ENCODE peak calls at places on chromosomes 5 and 9, in seven cellular contexts. A is CD8-positive, alpha-beta memory T cell; B is GM23338; O is fibroblast of lung; D is esophagus squamous epithelium; R is CD8-positive, alpha-beta T cell; F is heart right ventricle. X is an unnamed sample. For H3K4me1, the result is how much of the 10 kb centered on the place peaks cover.

GRCh38 chr9:85332487-85332886 is 409.3 kb downstream of the AGTPBP1 start:
- DNase-seq in A (no peak), B (peak), O (no peak), D (no peak), F (no peak), R (no peak), X (no peak)

GRCh38 chr5:32225445-32225844 is 51.3 kb upstream of the GOLPH3 start:
- DNase-seq in D (no peak), O (peak), A (no peak), B (no peak), R (no peak), F (no peak), X (no peak)

GRCh38 chr5:40716000-40716399 is 36.3 kb downstream of the PTGER4 start:
- DNase-seq in D (no peak), A (no peak), B (peak), O (peak), F (no peak), R (no peak), X (no peak)

GRCh38 chr9:125137200-125137599 is 6.1 kb downstream of the SCAI start:
- DNase-seq in B (no peak), A (no peak), F (no peak), O (peak), D (no peak), R (no peak), X (no peak)

GRCh38 chr5:16350816-16351215 is 114.8 kb downstream of the ZNF622 start:
- DNase-seq in D (no peak), O (no peak), R (no peak), F (peak), B (no peak), A (no peak), X (no peak)

GRCh38 chr5:83172655-83173054 is 95.3 kb downstream of the XRCC4 start:
- DNase-seq in R (no peak), A (no peak), B (no peak), D (no peak), F (no peak), O (no peak), X (no peak)

GRCh38 chr9:78023003-78023741 is 8.4 kb downstream of the GNAQ start:
- DNase-seq in A (no peak), D (no peak), O (peak), B (peak), R (no peak), F (no peak), X (no peak)

GRCh38 chr5:149938791-149939358 is 5.7 kb downstream of the PDE6A start:
- DNase-seq in R (no peak), B (no peak), O (peak), D (no peak), F (no peak), A (no peak), X (no peak)

GRCh38 chr9:123347289-123348060 is 8.5 kb upstream of the CRB2 start:
- DNase-seq in O (no peak), D (no peak), B (no peak), F (no peak), R (no peak), A (no peak), X (no peak)

GRCh38 chr9:123344273-123345096 is 11.5 kb upstream of the CRB2 start:
- DNase-seq in R (no peak), A (no peak), D (no peak), O (no peak), F (no peak), B (no peak), X (no peak)

GRCh38 chr9:123346826-123347225 is 9.2 kb upstream of the CRB2 start:
- DNase-seq in R (no peak), O (no peak), D (no peak), F (no peak), A (no peak), B (no peak), X (no peak)

GRCh38 chr9:123343428-123344272 is 12.3 kb upstream of the CRB2 start:
- DNase-seq in D (no peak), R (no peak), O (no peak), B (no peak), F (no peak), A (no peak), X (no peak)

GRCh38 chr9:123346026-123346425 is 10.0 kb upstream of the CRB2 start:
- DNase-seq in F (no peak), B (no peak), R (no peak), O (no peak), A (no peak), D (no peak), X (no peak)
- H3K4me1 ChIP-seq in F (under half), B (under half), R (under half), O (under half), A (under half), D (under half), X (under half)

DNA sequence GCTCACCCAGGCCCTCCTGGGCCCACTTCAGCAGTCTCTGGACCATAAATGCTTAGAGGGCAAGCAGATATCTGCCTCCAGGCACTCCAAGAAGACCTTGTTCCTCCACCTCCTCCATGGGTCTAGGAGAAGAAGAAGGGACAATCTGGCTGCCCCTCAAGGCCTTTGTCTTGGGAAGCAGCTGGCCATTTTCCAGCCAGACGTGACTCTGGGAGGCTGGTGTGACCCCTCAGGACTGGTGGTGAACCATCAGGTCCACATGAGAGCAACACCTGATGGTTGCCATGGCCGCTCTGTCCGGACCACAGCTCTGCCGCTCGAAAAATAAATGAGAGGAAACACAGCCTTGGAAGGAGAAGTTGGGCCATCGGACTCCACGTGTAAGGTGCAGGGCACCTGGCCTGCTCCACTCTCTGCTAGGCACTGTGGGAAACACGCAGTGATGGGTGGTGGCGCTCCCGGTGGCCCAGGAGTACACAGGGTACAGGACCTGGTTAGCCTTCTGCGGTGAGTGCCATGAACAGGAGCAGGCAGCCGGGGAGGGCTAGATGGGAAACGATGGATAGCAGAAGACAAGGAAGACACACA is 3.0 kb upstream of the COL5A1 start:
- DNase-seq in F (no peak), D (no peak), O (no peak), B (no peak), A (no peak), R (no peak), X (no peak)
- H3K27ac ChIP-seq in F (no peak), D (no peak), O (no peak), B (no peak), A (no peak), R (no peak), X (no peak)

DNA sequence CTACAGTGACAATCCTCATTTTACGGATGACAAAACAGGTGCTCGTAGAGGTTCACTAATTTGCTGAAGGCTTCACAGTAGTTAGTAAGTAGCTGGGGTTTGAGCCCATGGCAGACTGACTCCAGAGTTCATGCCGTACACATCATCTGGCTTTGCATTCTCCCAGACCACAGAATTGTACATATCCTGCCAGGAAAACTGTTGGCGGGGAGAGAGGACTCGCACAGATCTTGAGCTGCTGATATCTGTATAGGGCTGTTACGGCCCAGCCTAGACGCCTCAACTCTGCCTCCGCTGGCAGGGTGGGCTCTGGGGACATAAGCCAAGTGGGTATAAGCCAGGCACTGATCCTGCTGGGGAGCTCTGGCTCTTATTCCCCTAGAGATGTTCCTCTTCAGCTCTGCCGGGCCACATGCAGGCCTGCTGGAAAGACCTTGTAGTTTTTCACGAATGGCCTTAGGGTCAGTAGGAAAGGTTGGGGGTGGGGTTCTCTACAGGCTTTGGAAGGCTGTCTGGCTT is 16.3 kb downstream of the LARP1 start:
- DNase-seq in R (no peak), F (peak), B (peak), O (peak), A (no peak), D (no peak), X (no peak)
- H3K4me1 ChIP-seq in R (half or more), F (half or more), B (half or more), O (under half), A (half or more), D (under half), X (under half)

GRCh38 chr5:151144922-151145321 is 12.7 kb downstream of the ANXA6 start:
- DNase-seq in B (no peak), R (no peak), F (no peak), O (no peak), D (no peak), A (no peak), X (no peak)
- H3K27ac ChIP-seq in B (no peak), R (peak), F (no peak), O (no peak), D (no peak), A (no peak), X (no peak)

GRCh38 chr5:180811623-180812119 is 9.1 kb upstream of the MGAT1 start:
- DNase-seq in O (no peak), D (no peak), A (no peak), F (no peak), B (no peak), R (no peak), X (no peak)
- H3K4me1 ChIP-seq in O (under half), D (under half), A (under half), F (under half), B (under half), R (under half), X (under half)

GRCh38 chr5:53892236-53892635 is 331.8 kb downstream of the NDUFS4 start:
- DNase-seq in D (no peak), F (no peak), O (peak), A (no peak), R (no peak), B (no peak), X (no peak)

GRCh38 chr5:53893626-53894025 is 333.2 kb downstream of the NDUFS4 start:
- DNase-seq in R (no peak), B (no peak), A (no peak), D (no peak), O (no peak), F (no peak), X (no peak)

GRCh38 chr5:53895091-53895683 is 334.7 kb downstream of the NDUFS4 start:
- DNase-seq in A (no peak), B (no peak), F (no peak), D (no peak), R (no peak), O (no peak), X (no peak)

GRCh38 chr5:53890490-53890889 is 330.1 kb downstream of the NDUFS4 start:
- DNase-seq in B (no peak), O (no peak), A (no peak), D (no peak), F (no peak), R (no peak), X (no peak)

GRCh38 chr5:53891159-53891558 is 330.7 kb downstream of the NDUFS4 start:
- DNase-seq in O (peak), R (no peak), F (no peak), B (no peak), A (no peak), D (no peak), X (no peak)
- H3K27ac ChIP-seq in O (no peak), R (no peak), F (no peak), B (no peak), A (no peak), D (peak), X (no peak)

DNA sequence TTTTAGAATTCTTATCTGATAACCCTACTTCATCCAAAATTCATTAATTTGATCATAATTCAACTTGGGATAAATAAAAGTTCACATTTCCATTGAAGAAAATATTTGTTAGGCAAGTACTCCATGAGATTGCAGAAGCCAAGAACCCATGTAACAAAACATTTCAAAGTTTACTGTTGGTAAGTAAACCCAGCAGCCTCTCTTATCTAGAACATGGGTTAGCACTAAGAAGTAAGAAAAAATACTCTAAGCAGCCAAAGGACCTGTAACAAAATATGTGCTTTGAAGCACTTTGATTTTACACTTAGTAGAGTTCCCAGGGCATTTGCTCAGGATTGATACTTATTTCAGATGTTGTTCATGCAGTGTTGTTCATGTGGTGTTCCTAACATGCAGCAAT is 8.7 kb downstream of the MAP3K1 start:
- DNase-seq in O (no peak), B (no peak), D (no peak), F (no peak), R (no peak), A (no peak), X (no peak)
- H3K4me1 ChIP-seq in O (under half), B (under half), D (under half), F (under half), R (half or more), A (half or more), X (under half)

GRCh38 chr5:151153766-151154272 is 3.8 kb downstream of the ANXA6 start:
- DNase-seq in B (no peak), D (no peak), O (no peak), A (no peak), F (no peak), R (no peak), X (no peak)

GRCh38 chr5:151150484-151151262 is 6.9 kb downstream of the ANXA6 start:
- DNase-seq in F (peak), B (no peak), D (no peak), R (peak), A (peak), O (peak), X (no peak)

GRCh38 chr5:151151263-151151660 is 6.3 kb downstream of the ANXA6 start:
- DNase-seq in R (no peak), F (no peak), B (no peak), O (no peak), D (no peak), A (peak), X (no peak)

GRCh38 chr5:151153300-151153699 is 4.3 kb downstream of the ANXA6 start:
- DNase-seq in O (no peak), D (no peak), A (no peak), R (no peak), F (no peak), B (no peak), X (no peak)

DNA sequence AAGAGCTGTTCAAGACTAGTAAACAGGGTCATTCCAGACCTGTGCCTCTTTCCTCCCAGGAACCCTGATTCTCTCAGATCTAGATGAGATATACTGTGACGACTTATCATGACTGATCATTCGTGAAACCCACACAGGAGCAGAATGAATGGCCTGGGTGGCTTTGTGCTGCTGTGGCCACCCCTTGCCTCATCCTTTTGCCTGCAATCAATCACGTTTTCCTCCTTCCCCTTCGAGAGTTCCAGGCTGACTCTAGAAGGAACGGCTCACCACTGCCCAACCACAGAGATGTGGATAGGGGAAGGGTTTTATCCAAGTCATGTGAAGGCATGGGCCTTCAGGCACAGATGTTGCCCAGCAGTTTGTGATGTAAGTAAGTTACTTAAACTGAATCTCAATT is 5.8 kb downstream of the ANXA6 start:
- DNase-seq in A (no peak), D (no peak), B (no peak), R (no peak), O (peak), F (no peak), X (no peak)
- H3K27ac ChIP-seq in A (peak), D (peak), B (no peak), R (peak), O (peak), F (peak), X (peak)